ENCODE peak calls at places on chromosomes 13 and 19, in nine cellular contexts. V, G, K, Q, I, M, J, P and A are unnamed samples.

GRCh38 chr13:80342541-80343371 is 1.8 kb upstream of the SPRY2 start:
- DNase-seq in V (peak; percentile 59), G (peak; percentile 69), K (no peak), Q (peak; percentile 81), I (peak; percentile 82), M (peak; percentile 52), J (no peak), P (peak; percentile 72), A (no peak)

GRCh38 chr13:37960427-37960826 is 90.9 kb upstream of the TRPC4 start:
- DNase-seq in V (no peak), G (no peak), K (no peak), Q (peak; percentile 7), I (peak; percentile 19), M (no peak), J (no peak), P (no peak), A (no peak)

GRCh38 chr13:34164585-34164984 is 346.6 kb downstream of the RFC3 start:
- DNase-seq in V (no peak), G (no peak), K (no peak), Q (no peak), I (no peak), M (no peak), J (no peak), P (no peak), A (no peak)

GRCh38 chr19:46492841-46493235 is 2.8 kb downstream of the PNMA8B start:
- DNase-seq in V (no peak), G (no peak), K (no peak), Q (no peak), I (no peak), M (no peak), J (no peak), P (no peak), A (no peak)

GRCh38 chr19:19613456-19613855 is 5.0 kb downstream of the PBX4 start:
- DNase-seq in V (no peak), G (no peak), K (no peak), Q (no peak), I (no peak), M (no peak), J (no peak), P (no peak), A (no peak)

GRCh38 chr13:44132710-44133109 is 240.9 kb upstream of the SERP2 start:
- DNase-seq in V (no peak), G (no peak), K (peak; percentile 59), Q (peak; percentile 37), I (peak; percentile 59), M (no peak), J (no peak), P (no peak), A (no peak)

GRCh38 chr13:99313473-99313872 is 6.3 kb upstream of the GPR183 start:
- DNase-seq in V (no peak), G (no peak), K (no peak), Q (no peak), I (no peak), M (no peak), J (no peak), P (peak; percentile 45), A (no peak)

GRCh38 chr13:109160357-109160756 is 530.9 kb downstream of the MYO16 start:
- DNase-seq in V (no peak), G (no peak), K (no peak), Q (no peak), I (no peak), M (no peak), J (no peak), P (no peak), A (no peak)

GRCh38 chr13:113468461-113469147 is 15.3 kb upstream of the ADPRHL1 start:
- DNase-seq in V (no peak), G (no peak), K (no peak), Q (no peak), I (no peak), M (no peak), J (no peak), P (no peak), A (no peak)

GRCh38 chr13:37136187-37136586 is 30.7 kb upstream of the CSNK1A1L start:
- DNase-seq in V (no peak), G (no peak), K (no peak), Q (no peak), I (peak; percentile 58), M (no peak), J (no peak), P (no peak), A (no peak)

GRCh38 chr19:10193666-10194499 is 870 bp downstream of the DNMT1 start:
- DNase-seq in V (peak; percentile 78), G (no peak), K (no peak), Q (peak; percentile 41), I (peak; percentile 69), M (no peak), J (no peak), P (no peak), A (no peak)

GRCh38 chr13:25905411-25906010 is 146.3 kb downstream of the SHISA2 start:
- DNase-seq in V (no peak), G (no peak), K (no peak), Q (no peak), I (no peak), M (no peak), J (no peak), P (no peak), A (no peak)

GRCh38 chr13:44007451-44007850 is 127.7 kb downstream of the LACC1 start:
- DNase-seq in V (no peak), G (no peak), K (no peak), Q (no peak), I (no peak), M (no peak), J (no peak), P (no peak), A (no peak)

GRCh38 chr19:14718522-14719113 is 28.8 kb downstream of the ZNF333 start:
- DNase-seq in V (no peak), G (no peak), K (no peak), Q (peak; percentile 3), I (peak; percentile 14), M (no peak), J (no peak), P (no peak), A (no peak)